ENCODE peak calls at places on chromosomes 7 and 10, in eight cellular contexts. I is MM.1S, W is hepatocyte, V is GM23338, E is OCI-LY7, K is PC-3, F is SK-N-SH, P is HCT116. G is an unnamed sample.

GRCh38 chr10:15442056-15442455 is 71.0 kb upstream of the FAM171A1 start:
- DNase-seq in I (no peak), W (no peak), V (no peak), E (no peak), K (no peak), F (no peak), P (no peak), G (no peak)

GRCh38 chr10:93288679-93289634 is 193.2 kb downstream of the MYOF start:
- DNase-seq in I (peak), W (peak), V (peak), E (peak), K (peak), F (peak), P (peak), G (peak)

GRCh38 chr7:70568674-70569334 is 563.1 kb upstream of the GALNT17 start:
- DNase-seq in I (no peak), W (peak), V (no peak), E (no peak), K (no peak), F (no peak), P (no peak), G (no peak)

GRCh38 chr10:74289172-74289571 is 138.2 kb downstream of the ADK start:
- DNase-seq in I (no peak), W (no peak), V (no peak), E (no peak), K (no peak), F (no peak), P (no peak), G (no peak)

GRCh38 chr7:64654796-64655548 is 11.0 kb upstream of the ZNF107 start:
- DNase-seq in I (no peak), W (no peak), V (no peak), E (no peak), K (no peak), F (no peak), P (no peak), G (no peak)

GRCh38 chr7:27346531-27347260 is 104.1 kb downstream of the EVX1 start:
- DNase-seq in I (no peak), W (peak), V (peak), E (no peak), K (peak), F (peak), P (peak), G (no peak)

GRCh38 chr7:122123746-122124145 is 20.3 kb downstream of the AASS start:
- DNase-seq in I (no peak), W (no peak), V (no peak), E (no peak), K (no peak), F (no peak), P (no peak), G (no peak)

GRCh38 chr10:21285742-21286311 is 239.7 kb downstream of the SKIDA1 start:
- DNase-seq in I (no peak), W (no peak), V (no peak), E (no peak), K (peak), F (no peak), P (peak), G (no peak)

GRCh38 chr10:30028006-30028441 is 31.4 kb downstream of the JCAD start:
- DNase-seq in I (no peak), W (peak), V (no peak), E (no peak), K (no peak), F (no peak), P (no peak), G (no peak)

GRCh38 chr10:24346877-24347505 is 138.1 kb downstream of the KIAA1217 start:
- DNase-seq in I (no peak), W (no peak), V (no peak), E (no peak), K (peak), F (no peak), P (no peak), G (no peak)

GRCh38 chr7:73986158-73986631 is 41.8 kb upstream of the ELN start:
- DNase-seq in I (no peak), W (peak), V (no peak), E (no peak), K (no peak), F (peak), P (no peak), G (peak)

GRCh38 chr10:98268694-98269386 is 846 bp upstream of the LOXL4 start:
- DNase-seq in I (no peak), W (no peak), V (peak), E (no peak), K (no peak), F (no peak), P (no peak), G (peak)
- H3K4me3 ChIP-seq in I (peak), W (no peak), V (peak), E (peak), K (peak), F (peak), P (peak), G (peak)

DNA sequence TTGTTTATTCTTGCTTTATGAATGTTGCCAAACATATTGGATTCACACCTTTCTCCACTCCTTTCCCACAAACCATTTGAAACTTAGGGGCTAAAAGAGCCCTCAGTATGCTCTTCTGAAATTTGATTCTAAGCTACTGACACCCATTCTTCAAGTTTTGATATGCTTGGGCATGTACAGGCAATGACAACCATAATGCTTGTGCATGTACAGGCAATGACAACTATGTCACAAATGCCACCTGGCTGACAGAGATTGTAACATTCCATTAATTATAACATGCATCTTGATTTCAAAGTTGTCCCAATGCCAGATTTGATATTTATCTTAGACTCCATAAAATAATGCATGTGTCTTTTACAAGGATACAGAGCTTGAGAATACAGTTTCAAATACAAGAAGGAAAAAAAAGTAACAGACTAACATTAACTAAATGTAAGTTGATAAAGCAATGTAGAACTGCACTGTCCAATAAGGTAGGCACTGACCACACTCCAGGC is 17.5 kb upstream of the CDK1 start:
- DNase-seq in I (no peak), W (no peak), V (no peak), E (no peak), K (peak), F (no peak), P (no peak), G (no peak)
- TF ChIP-seq CTCF in I (no peak), W (no peak), V (no peak), E (no peak), K (no peak), F (no peak), P (no peak), G (no peak)

GRCh38 chr10:78248651-78249464 is 215.2 kb downstream of the RPS24 start:
- DNase-seq in I (no peak), W (peak), V (no peak), E (no peak), K (no peak), F (no peak), P (no peak), G (no peak)
- TF ChIP-seq EZH2phosphoT487 in I (no peak), W (no peak), V (no peak), E (no peak), K (no peak), F (no peak), P (no peak), G (no peak)

GRCh38 chr7:151900591-151901312 is 23.8 kb upstream of the PRKAG2 start:
- DNase-seq in I (no peak), W (no peak), V (no peak), E (no peak), K (no peak), F (no peak), P (no peak), G (peak)
- H3K4me3 ChIP-seq in I (no peak), W (no peak), V (no peak), E (no peak), K (no peak), F (no peak), P (no peak), G (no peak)

DNA sequence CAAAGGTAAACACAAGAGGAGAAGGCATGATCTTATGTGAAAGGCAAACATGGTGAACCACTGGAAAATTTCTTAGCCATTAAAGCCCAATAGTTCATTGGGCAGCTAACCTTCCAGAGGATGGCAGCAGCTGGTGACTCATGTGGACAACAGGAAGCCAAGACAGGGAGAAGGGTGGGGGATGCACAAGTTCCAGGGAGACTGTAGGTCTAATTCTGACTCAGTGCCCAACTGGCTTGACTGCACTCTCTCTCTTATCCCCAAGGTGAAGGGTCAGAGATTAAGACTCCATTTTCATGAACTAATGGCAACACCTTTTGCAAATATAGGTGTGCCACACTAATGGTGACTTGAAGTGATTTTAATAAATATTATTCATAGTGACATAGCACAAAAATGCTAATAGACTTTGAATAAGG is 47.9 kb upstream of the SLC35B4 start:
- DNase-seq in I (no peak), W (peak), V (no peak), E (no peak), K (peak), F (no peak), P (peak), G (no peak)
- TF ChIP-seq CTCF in I (no peak), W (no peak), V (no peak), E (no peak), K (no peak), F (no peak), P (no peak), G (no peak)

GRCh38 chr7:131008840-131009651 is 275.0 kb upstream of the KLF14 start:
- DNase-seq in I (no peak), W (no peak), V (no peak), E (no peak), K (peak), F (no peak), P (no peak), G (no peak)
- TF ChIP-seq EZH2phosphoT487 in I (no peak), W (no peak), V (no peak), E (no peak), K (no peak), F (no peak), P (no peak), G (no peak)

DNA sequence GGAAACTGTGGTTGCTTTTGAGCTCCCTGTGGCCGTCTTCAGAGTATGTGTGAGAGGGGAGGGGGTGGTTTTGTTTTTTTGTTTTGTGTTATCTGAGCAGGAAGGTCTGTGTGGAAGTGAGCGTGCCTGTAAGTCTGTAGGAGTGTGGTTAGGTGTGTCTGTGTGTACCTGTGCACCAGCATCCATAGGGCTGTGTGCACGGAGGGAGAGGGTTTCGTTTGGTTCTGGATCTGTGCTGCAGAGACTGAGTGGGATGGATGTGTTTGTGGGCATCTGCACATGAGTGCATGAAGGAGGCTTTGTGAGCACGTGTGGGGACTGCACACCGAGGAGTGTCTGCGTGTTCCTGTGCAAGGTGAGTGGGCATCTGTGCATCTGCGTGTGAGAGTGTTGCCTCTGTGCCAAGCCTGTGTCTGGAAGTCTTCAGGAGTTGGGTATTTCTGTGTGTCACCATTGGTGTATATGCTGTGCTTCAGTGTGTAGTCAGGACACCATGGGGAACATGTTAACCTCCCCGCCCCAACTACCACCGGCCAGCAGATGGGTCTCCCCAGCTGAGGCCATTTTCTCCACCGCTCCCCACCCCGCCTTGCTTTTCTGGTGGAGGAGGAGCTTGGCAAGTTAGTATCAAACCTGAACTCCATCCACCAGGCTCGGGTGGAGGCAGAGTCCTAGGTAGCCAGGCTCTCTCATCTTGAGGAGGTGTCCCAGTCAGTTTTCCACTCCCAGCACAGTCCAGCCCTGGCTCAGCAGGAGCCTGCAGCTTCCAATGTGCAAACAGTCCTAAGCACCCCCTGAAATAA is 7.1 kb upstream of the TLX1 start:
- DNase-seq in I (no peak), W (no peak), V (no peak), E (no peak), K (no peak), F (peak), P (no peak), G (no peak)
- H3K4me3 ChIP-seq in I (no peak), W (no peak), V (peak), E (no peak), K (peak), F (no peak), P (no peak), G (peak)

G was measured in neural progenitor cell.